ENCODE peak calls at places on chromosomes 16 and 17, in nine cellular contexts. Z, M, X, L, N, S, U, C and K are unnamed samples.

GRCh38 chr17:55584055-55584685 is 72.9 kb upstream of the SMIM36 start:
- DNase-seq in M (no peak), L (no peak), C (no peak), Z (no peak), N (no peak), S (peak; percentile 63), U (peak; percentile 38), X (peak; percentile 7), K (no peak)

GRCh38 chr16:71626018-71626857 is at the start of gene MARVELD3:
- DNase-seq in C (no peak), Z (peak; percentile 37), L (no peak), X (no peak), U (no peak), N (peak; percentile 94), S (no peak), M (no peak), K (no peak)

GRCh38 chr16:76656951-76657498 is 379.8 kb downstream of the CNTNAP4 start:
- DNase-seq in N (no peak), U (no peak), M (no peak), Z (no peak), C (no peak), S (no peak), X (no peak), L (no peak), K (no peak)

GRCh38 chr16:78437352-78437968 is 338.0 kb downstream of the WWOX start:
- DNase-seq in U (no peak), S (peak; percentile 27), C (no peak), L (peak; percentile 5), M (no peak), X (peak; percentile 18), N (no peak), Z (peak; percentile 27), K (no peak)

GRCh38 chr16:47197536-47198179 is 53.9 kb upstream of the NETO2 start:
- DNase-seq in Z (no peak), N (no peak), C (peak; percentile 31), M (peak; percentile 83), U (peak; percentile 12), X (peak; percentile 92), L (no peak), S (no peak), K (no peak)

GRCh38 chr16:15403392-15403995 is 7.9 kb downstream of the MPV17L start:
- DNase-seq in M (no peak), L (no peak), C (no peak), S (no peak), U (no peak), N (peak; percentile 62), Z (no peak), X (peak; percentile 23), K (no peak)

GRCh38 chr16:89949121-89949742 is 677 bp downstream of the DEF8 start:
- DNase-seq in X (no peak), U (no peak), C (no peak), Z (peak; percentile 39), N (no peak), M (no peak), L (no peak), S (no peak), K (no peak)

GRCh38 chr17:2400877-2401425 is at the start of gene MNT:
- DNase-seq in N (peak; percentile 99), C (peak; percentile 96), X (peak; percentile 99), Z (peak; percentile 94), M (peak; percentile 96), S (peak; percentile 97), U (peak; percentile 95), L (peak; percentile 95), K (peak; percentile 97)

GRCh38 chr16:68644715-68645493 is at the start of gene CDH3:
- DNase-seq in N (peak; percentile 87), S (no peak), X (no peak), L (no peak), U (peak; percentile 55), Z (peak; percentile 55), C (no peak), M (no peak), K (no peak)

GRCh38 chr17:29243792-29244191 is 2.9 kb upstream of the CRYBA1 start:
- DNase-seq in X (no peak), N (no peak), S (peak; percentile 83), C (no peak), M (no peak), U (peak; percentile 45), Z (peak; percentile 50), L (no peak), K (no peak)

GRCh38 chr16:82943371-82943770 is 316.6 kb downstream of the CDH13 start:
- DNase-seq in L (no peak), N (no peak), U (no peak), M (no peak), C (no peak), Z (no peak), X (peak; percentile 38), S (no peak), K (no peak)

GRCh38 chr17:74541176-74542111 is 4.5 kb downstream of the CD300C start:
- DNase-seq in S (no peak), N (no peak), C (no peak), U (no peak), X (no peak), L (no peak), M (no peak), Z (no peak), K (no peak)

GRCh38 chr17:47864791-47865216 is 13.8 kb upstream of the SP6 start:
- DNase-seq in M (no peak), S (no peak), U (peak; percentile 58), X (no peak), L (peak; percentile 59), N (no peak), Z (no peak), C (no peak), K (no peak)

GRCh38 chr17:76086384-76086783 is 7.4 kb downstream of the ZACN start:
- DNase-seq in N (no peak), L (no peak), S (no peak), M (no peak), X (no peak), U (no peak), Z (peak; percentile 3), C (no peak), K (no peak)